ENCODE peak calls at places on chromosomes 16 and 17, in four cellular contexts. One of them, this sample, is unnamed.

GRCh38 chr17:80025140-80025539 is 10.5 kb downstream of the TBC1D16 start:
- DNase-seq in prostate gland: peak
- DNase-seq in fibroblast of lung: no peak
- DNase-seq in heart right ventricle: no peak
- DNase-seq in this sample: no peak

GRCh38 chr16:87483481-87483880 is 9.3 kb downstream of the ZCCHC14 start:
- DNase-seq in heart right ventricle: no peak
- DNase-seq in prostate gland: no peak
- DNase-seq in fibroblast of lung: no peak
- DNase-seq in this sample: no peak

GRCh38 chr17:76599699-76600460 is 14.2 kb upstream of the ST6GALNAC2 start:
- DNase-seq in prostate gland: no peak
- DNase-seq in fibroblast of lung: no peak
- DNase-seq in heart right ventricle: no peak
- DNase-seq in this sample: no peak

GRCh38 chr17:56928586-56928985 is 14.7 kb upstream of the TRIM25 start:
- DNase-seq in fibroblast of lung: no peak
- DNase-seq in heart right ventricle: no peak
- DNase-seq in prostate gland: no peak
- DNase-seq in this sample: no peak

GRCh38 chr17:50547035-50547735 is at the start of gene SPATA20:
- DNase-seq in heart right ventricle: peak
- DNase-seq in fibroblast of lung: peak
- DNase-seq in prostate gland: peak
- DNase-seq in this sample: peak

GRCh38 chr17:75343007-75343406 is 53.8 kb upstream of the SLC25A19 start:
- DNase-seq in fibroblast of lung: no peak
- DNase-seq in prostate gland: no peak
- DNase-seq in heart right ventricle: no peak
- DNase-seq in this sample: no peak

GRCh38 chr17:38908676-38909181 is 16.7 kb upstream of the LASP1NB start:
- DNase-seq in heart right ventricle: no peak
- DNase-seq in prostate gland: peak
- DNase-seq in fibroblast of lung: no peak
- DNase-seq in this sample: peak

GRCh38 chr16:72092832-72093447 is 480 bp downstream of the TXNL4B start:
- DNase-seq in prostate gland: no peak
- DNase-seq in fibroblast of lung: peak
- DNase-seq in heart right ventricle: no peak
- DNase-seq in this sample: peak

GRCh38 chr16:19415461-19415860 is 2.2 kb upstream of the TMC5 start:
- DNase-seq in heart right ventricle: no peak
- DNase-seq in fibroblast of lung: no peak
- DNase-seq in prostate gland: no peak
- DNase-seq in this sample: no peak

GRCh38 chr17:38958756-38959155 is 8.4 kb downstream of the FBXO47 start:
- DNase-seq in fibroblast of lung: peak
- DNase-seq in prostate gland: no peak
- DNase-seq in heart right ventricle: no peak
- DNase-seq in this sample: no peak

GRCh38 chr17:35341465-35341992 is 31.9 kb downstream of the SLFN11 start:
- DNase-seq in prostate gland: no peak
- DNase-seq in heart right ventricle: no peak
- DNase-seq in fibroblast of lung: no peak
- DNase-seq in this sample: no peak

GRCh38 chr17:38907930-38908675 is 17.3 kb upstream of the LASP1NB start:
- DNase-seq in prostate gland: no peak
- DNase-seq in heart right ventricle: no peak
- DNase-seq in fibroblast of lung: no peak
- DNase-seq in this sample: no peak

GRCh38 chr17:76405967-76406647 is 21.7 kb downstream of the SPHK1 start:
- DNase-seq in prostate gland: no peak
- DNase-seq in fibroblast of lung: peak
- DNase-seq in heart right ventricle: peak
- DNase-seq in this sample: no peak

GRCh38 chr16:86508947-86509758 is 1.2 kb upstream of the FOXF1 start:
- DNase-seq in prostate gland: no peak
- DNase-seq in heart right ventricle: peak
- DNase-seq in fibroblast of lung: peak
- DNase-seq in this sample: peak

GRCh38 chr16:29321585-29321984 is 84.9 kb downstream of the NPIPB11 start:
- DNase-seq in fibroblast of lung: no peak
- DNase-seq in heart right ventricle: no peak
- DNase-seq in prostate gland: no peak
- DNase-seq in this sample: no peak

GRCh38 chr17:44865921-44866320 is 18.2 kb downstream of the HIGD1B start:
- DNase-seq in fibroblast of lung: no peak
- DNase-seq in prostate gland: no peak
- DNase-seq in heart right ventricle: no peak
- DNase-seq in this sample: no peak

GRCh38 chr16:85401917-85402766 is 211.0 kb upstream of the GSE1 start:
- DNase-seq in prostate gland: no peak
- DNase-seq in fibroblast of lung: no peak
- DNase-seq in heart right ventricle: no peak
- DNase-seq in this sample: no peak

GRCh38 chr17:43956222-43956621 is 2.5 kb upstream of the PYY start:
- DNase-seq in prostate gland: no peak
- DNase-seq in heart right ventricle: no peak
- DNase-seq in fibroblast of lung: no peak
- DNase-seq in this sample: no peak

GRCh38 chr17:13484020-13484419 is 117.7 kb downstream of the HS3ST3A1 start:
- DNase-seq in fibroblast of lung: no peak
- DNase-seq in prostate gland: no peak
- DNase-seq in heart right ventricle: no peak
- DNase-seq in this sample: no peak

GRCh38 chr17:14205992-14206461 is 30.6 kb downstream of the CDRT15 start:
- DNase-seq in heart right ventricle: peak
- DNase-seq in prostate gland: peak
- DNase-seq in fibroblast of lung: no peak
- DNase-seq in this sample: peak

GRCh38 chr16:69937465-69937951 is 13.6 kb upstream of the CLEC18A start:
- DNase-seq in fibroblast of lung: peak
- DNase-seq in heart right ventricle: no peak
- DNase-seq in prostate gland: no peak
- DNase-seq in this sample: no peak
- TF ChIP-seq CTCF in fibroblast of lung: peak
- TF ChIP-seq CTCF in heart right ventricle: no peak
- TF ChIP-seq CTCF in prostate gland: no peak
- TF ChIP-seq CTCF in this sample: no peak

GRCh38 chr17:64329571-64329970 is 61.1 kb downstream of the PECAM1 start:
- DNase-seq in heart right ventricle: no peak
- DNase-seq in prostate gland: no peak
- DNase-seq in fibroblast of lung: no peak
- DNase-seq in this sample: no peak

GRCh38 chr17:64328875-64329405 is 61.7 kb downstream of the PECAM1 start:
- DNase-seq in prostate gland: no peak
- DNase-seq in heart right ventricle: no peak
- DNase-seq in fibroblast of lung: no peak
- DNase-seq in this sample: no peak

GRCh38 chr17:64326420-64327054 is 63.5 kb upstream of the TEX2 start:
- DNase-seq in fibroblast of lung: peak
- DNase-seq in heart right ventricle: peak
- DNase-seq in prostate gland: peak
- DNase-seq in this sample: peak

GRCh38 chr17:64327201-64327930 is 63.3 kb downstream of the PECAM1 start:
- DNase-seq in fibroblast of lung: peak
- DNase-seq in prostate gland: no peak
- DNase-seq in heart right ventricle: peak
- DNase-seq in this sample: no peak

GRCh38 chr17:64328036-64328874 is 62.4 kb downstream of the PECAM1 start:
- DNase-seq in prostate gland: no peak
- DNase-seq in fibroblast of lung: no peak
- DNase-seq in heart right ventricle: no peak
- DNase-seq in this sample: no peak
- H3K27ac ChIP-seq in prostate gland: peak
- H3K27ac ChIP-seq in fibroblast of lung: no peak
- H3K27ac ChIP-seq in heart right ventricle: peak
- H3K27ac ChIP-seq in this sample: peak

GRCh38 chr16:48497129-48497528 is 111.9 kb upstream of the SIAH1 start:
- DNase-seq in fibroblast of lung: no peak
- DNase-seq in prostate gland: no peak
- DNase-seq in heart right ventricle: no peak
- DNase-seq in this sample: no peak
- TF ChIP-seq CTCF in fibroblast of lung: no peak
- TF ChIP-seq CTCF in prostate gland: no peak
- TF ChIP-seq CTCF in heart right ventricle: no peak
- TF ChIP-seq CTCF in this sample: no peak

DNA sequence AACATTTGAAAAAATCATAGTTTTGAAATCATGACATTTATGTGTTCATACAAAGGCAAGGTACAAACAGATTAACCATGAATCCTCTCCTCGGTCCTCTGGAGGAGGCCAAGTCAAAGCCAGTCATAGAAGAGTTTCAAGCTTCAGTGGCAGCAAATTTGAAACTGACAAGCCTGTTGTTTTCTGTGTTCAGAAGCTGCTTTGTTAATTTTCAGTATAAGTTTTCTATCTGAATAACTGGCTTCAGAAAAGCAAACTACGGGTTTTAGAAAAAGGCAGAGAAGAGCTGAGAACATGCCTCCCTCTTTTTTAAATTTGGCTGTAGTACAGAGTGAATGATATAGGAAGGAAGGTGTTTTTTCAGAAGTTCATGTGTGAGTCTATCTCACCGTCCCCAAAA is 79.6 kb upstream of the CLEC18B start:
- DNase-seq in fibroblast of lung: no peak
- DNase-seq in prostate gland: no peak
- DNase-seq in heart right ventricle: no peak
- DNase-seq in this sample: no peak
- H3K27ac ChIP-seq in fibroblast of lung: no peak
- H3K27ac ChIP-seq in prostate gland: no peak
- H3K27ac ChIP-seq in heart right ventricle: peak
- H3K27ac ChIP-seq in this sample: no peak

DNA sequence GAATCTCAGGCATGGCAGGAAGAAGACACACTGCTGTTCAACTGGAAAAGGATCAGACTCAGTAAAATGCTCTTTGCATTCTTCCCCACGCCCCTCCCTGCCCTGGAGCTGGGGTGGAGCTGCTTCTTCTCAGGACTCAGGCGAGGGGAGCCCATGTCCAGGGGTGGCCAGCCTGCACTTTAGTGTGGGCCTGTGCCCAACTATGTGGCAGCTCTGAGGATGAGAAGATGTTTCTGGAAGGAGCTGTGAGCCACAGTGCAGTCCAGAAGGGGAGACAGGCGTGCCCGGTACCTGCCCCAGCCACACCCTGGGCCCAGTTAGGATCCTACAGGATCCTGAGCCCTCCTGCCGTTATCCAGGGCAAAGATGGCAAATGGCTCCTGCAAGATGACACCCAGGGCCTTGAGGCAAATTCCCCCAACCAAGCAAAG is 120.3 kb downstream of the ANKRD11 start:
- DNase-seq in fibroblast of lung: no peak
- DNase-seq in prostate gland: no peak
- DNase-seq in heart right ventricle: no peak
- DNase-seq in this sample: no peak
- TF ChIP-seq CTCF in fibroblast of lung: no peak
- TF ChIP-seq CTCF in prostate gland: no peak
- TF ChIP-seq CTCF in heart right ventricle: no peak
- TF ChIP-seq CTCF in this sample: no peak

GRCh38 chr17:17994770-17995169 is 22.1 kb downstream of the DRC3 start:
- DNase-seq in fibroblast of lung: no peak
- DNase-seq in heart right ventricle: no peak
- DNase-seq in prostate gland: no peak
- DNase-seq in this sample: no peak
- H3K27ac ChIP-seq in fibroblast of lung: no peak
- H3K27ac ChIP-seq in heart right ventricle: no peak
- H3K27ac ChIP-seq in prostate gland: no peak
- H3K27ac ChIP-seq in this sample: peak

This sample was measured in RWPE1.